ENCODE peak calls at places on chromosomes 2 and 18, in five cellular contexts. W, L, Q, Y and T are unnamed samples.

GRCh38 chr2:174844295-174844708 is 80.0 kb upstream of the CHRNA1 start:
- DNase-seq in W (no peak), L (no peak), Q (no peak), Y (no peak), T (no peak)

GRCh38 chr2:103525757-103526156 is 763.9 kb downstream of the TMEM182 start:
- DNase-seq in W (no peak), L (no peak), Q (no peak), Y (no peak), T (no peak)

GRCh38 chr18:49663755-49664085 is 101.9 kb downstream of the LIPG start:
- DNase-seq in W (no peak), L (no peak), Q (no peak), Y (no peak), T (no peak)

GRCh38 chr18:49109565-49110251 is 158.9 kb upstream of the SMAD7 start:
- DNase-seq in W (no peak), L (no peak), Q (no peak), Y (no peak), T (no peak)

GRCh38 chr2:199692489-199692888 is 158.5 kb downstream of the FTCDNL1 start:
- DNase-seq in W (no peak), L (no peak), Q (no peak), Y (no peak), T (no peak)

GRCh38 chr18:67916142-67916541 is 399.6 kb upstream of the DSEL start:
- DNase-seq in W (no peak), L (no peak), Q (no peak), Y (peak), T (no peak)

GRCh38 chr2:96702098-96702785 is 37.6 kb downstream of the LMAN2L start:
- DNase-seq in W (no peak), L (no peak), Q (no peak), Y (no peak), T (no peak)

GRCh38 chr2:70895998-70896764 is 39.5 kb upstream of the ATP6V1B1 start:
- DNase-seq in W (no peak), L (no peak), Q (no peak), Y (no peak), T (no peak)

GRCh38 chr2:43032248-43032893 is 194.0 kb downstream of the ZFP36L2 start:
- DNase-seq in W (no peak), L (no peak), Q (no peak), Y (no peak), T (no peak)

GRCh38 chr2:62577994-62578836 is 72.2 kb upstream of the TMEM17 start:
- DNase-seq in W (no peak), L (peak), Q (no peak), Y (peak), T (peak)

GRCh38 chr2:1855150-1855549 is 110.8 kb upstream of the PXDN start:
- DNase-seq in W (no peak), L (no peak), Q (no peak), Y (peak), T (no peak)

GRCh38 chr2:36861896-36862295 is 104.4 kb downstream of the STRN start:
- DNase-seq in W (no peak), L (no peak), Q (no peak), Y (no peak), T (no peak)

GRCh38 chr2:207974214-207974600 is 51.1 kb downstream of the PLEKHM3 start:
- DNase-seq in W (no peak), L (no peak), Q (no peak), Y (no peak), T (no peak)

GRCh38 chr2:240429341-240429871 is 6.1 kb upstream of the GPC1 start:
- DNase-seq in W (peak), L (no peak), Q (no peak), Y (no peak), T (no peak)

GRCh38 chr2:147198651-147199171 is 646.1 kb upstream of the ACVR2A start:
- DNase-seq in W (no peak), L (no peak), Q (no peak), Y (peak), T (no peak)

GRCh38 chr2:217851191-217852020 is 151.4 kb downstream of the TNS1 start:
- DNase-seq in W (no peak), L (peak), Q (no peak), Y (peak), T (peak)